ENCODE peak calls at places on chromosomes 5 and 9, in six cellular contexts. A, J, C, V, I and Z are unnamed samples.

GRCh38 chr5:1792842-1793266 is 6.8 kb downstream of the MRPL36 start:
- DNase-seq in C (peak), V (no peak), J (peak), A (peak), I (no peak), Z (peak)

GRCh38 chr5:170597876-170598275 is 94.1 kb downstream of the KCNIP1 start:
- DNase-seq in V (no peak), I (no peak), A (peak), C (no peak), J (peak), Z (no peak)

GRCh38 chr5:109411627-109412026 is 1.9 kb upstream of the PJA2 start:
- DNase-seq in V (no peak), I (no peak), A (peak), C (no peak), J (peak), Z (peak)

GRCh38 chr5:135246923-135247795 is 151.9 kb downstream of the MACROH2A1 start:
- DNase-seq in V (no peak), I (peak), J (peak), C (no peak), A (peak), Z (peak)

GRCh38 chr9:89330513-89330912 is 12.2 kb downstream of the SECISBP2 start:
- DNase-seq in J (no peak), V (no peak), I (peak), A (no peak), C (no peak), Z (no peak)

GRCh38 chr9:87701931-87702421 is 23.9 kb upstream of the CTSL start:
- DNase-seq in I (no peak), V (peak), J (no peak), C (no peak), A (peak), Z (no peak)

GRCh38 chr5:421901-422300 is 21.1 kb upstream of the EXOC3 start:
- DNase-seq in C (no peak), V (no peak), I (no peak), J (no peak), A (no peak), Z (no peak)

GRCh38 chr5:135890867-135891266 is 4.8 kb downstream of the IL9 start:
- DNase-seq in C (no peak), I (no peak), J (no peak), V (no peak), A (no peak), Z (no peak)

GRCh38 chr5:179530069-179530998 is 20.0 kb upstream of the RUFY1 start:
- DNase-seq in J (peak), I (no peak), A (peak), V (peak), C (peak), Z (no peak)

GRCh38 chr5:134007581-134008256 is 2.9 kb upstream of the VDAC1 start:
- DNase-seq in I (peak), C (no peak), A (peak), J (no peak), V (peak), Z (no peak)

GRCh38 chr9:120608421-120608820 is 28.5 kb upstream of the CDK5RAP2 start:
- DNase-seq in A (no peak), C (no peak), I (no peak), J (no peak), V (no peak), Z (peak)

GRCh38 chr9:133437753-133438531 is 15.8 kb downstream of the ADAMTS13 start:
- DNase-seq in A (no peak), V (peak), J (no peak), I (no peak), C (no peak), Z (peak)

GRCh38 chr9:109014267-109015025 is 1.1 kb upstream of the CTNNAL1 start:
- DNase-seq in C (no peak), J (peak), I (no peak), V (peak), A (peak), Z (peak)

GRCh38 chr9:114220129-114220541 is 64.8 kb downstream of the COL27A1 start:
- DNase-seq in C (no peak), J (no peak), V (no peak), A (no peak), I (no peak), Z (no peak)

GRCh38 chr9:134707031-134707680 is 65.6 kb downstream of the COL5A1 start:
- DNase-seq in I (peak), J (peak), A (peak), V (no peak), C (no peak), Z (no peak)

GRCh38 chr5:111584651-111585050 is 72.3 kb upstream of the STARD4 start:
- DNase-seq in A (peak), C (no peak), I (no peak), J (peak), V (no peak), Z (peak)

GRCh38 chr9:75238311-75238976 is 150.1 kb downstream of the OSTF1 start:
- DNase-seq in V (peak), A (peak), J (peak), C (peak), I (peak), Z (peak)

GRCh38 chr5:58735637-58736036 is 152.8 kb downstream of the RAB3C start:
- DNase-seq in C (no peak), J (no peak), V (no peak), A (no peak), I (no peak), Z (no peak)

GRCh38 chr9:93416530-93417235 is 34.8 kb upstream of the FAM120A start:
- DNase-seq in J (no peak), I (no peak), C (no peak), A (no peak), V (no peak), Z (no peak)

GRCh38 chr5:131328536-131329186 is 64.8 kb downstream of the CDC42SE2 start:
- DNase-seq in I (no peak), V (no peak), A (peak), J (peak), C (no peak), Z (peak)

GRCh38 chr9:113978954-113979712 is 99.0 kb downstream of the AMBP start:
- DNase-seq in A (peak), J (no peak), C (no peak), V (no peak), I (peak), Z (no peak)

GRCh38 chr9:297104-297794 is 82.6 kb downstream of the DOCK8 start:
- DNase-seq in J (no peak), I (no peak), V (no peak), A (peak), C (peak), Z (peak)

GRCh38 chr5:153275697-153276096 is 214.8 kb upstream of the GRIA1 start:
- DNase-seq in C (no peak), I (no peak), J (no peak), V (no peak), A (no peak), Z (no peak)

GRCh38 chr9:15763371-15763770 is 210.5 kb downstream of the CCDC171 start:
- DNase-seq in C (no peak), A (no peak), V (no peak), I (no peak), J (no peak), Z (no peak)

GRCh38 chr5:126884269-126884819 is 107.4 kb downstream of the LMNB1 start:
- DNase-seq in A (peak), J (peak), V (no peak), I (peak), C (no peak), Z (peak)

GRCh38 chr5:54905942-54906537 is 79.4 kb downstream of the ESM1 start:
- DNase-seq in V (peak), A (peak), I (peak), J (peak), C (peak), Z (peak)

GRCh38 chr9:98997580-98997979 is 53.9 kb downstream of the COL15A1 start:
- DNase-seq in I (no peak), C (no peak), V (no peak), J (peak), A (peak), Z (no peak)

GRCh38 chr5:99141534-99142135 is 212.8 kb upstream of the CHD1 start:
- DNase-seq in C (no peak), A (no peak), V (peak), I (peak), J (no peak), Z (peak)

GRCh38 chr5:54590824-54591223 is 73.3 kb downstream of the SNX18 start:
- DNase-seq in A (no peak), I (no peak), V (no peak), C (no peak), J (no peak), Z (no peak)

GRCh38 chr5:79547429-79547822 is 33.5 kb upstream of the HOMER1 start:
- DNase-seq in I (no peak), C (no peak), V (no peak), A (no peak), J (no peak), Z (peak)

GRCh38 chr9:5073701-5074100 is 88.6 kb downstream of the JAK2 start:
- DNase-seq in I (no peak), A (no peak), V (no peak), J (no peak), C (no peak), Z (no peak)

GRCh38 chr5:107418902-107419301 is 251.8 kb downstream of the EFNA5 start:
- DNase-seq in V (no peak), A (no peak), C (no peak), I (no peak), J (no peak), Z (no peak)

GRCh38 chr9:137761032-137761431 is 116.5 kb upstream of the CACNA1B start:
- DNase-seq in A (no peak), V (no peak), C (no peak), J (no peak), I (no peak), Z (no peak)

GRCh38 chr9:7210854-7211637 is 453.3 kb downstream of the KDM4C start:
- DNase-seq in V (peak), I (no peak), C (no peak), J (no peak), A (no peak), Z (no peak)

GRCh38 chr5:131782717-131783116 is 14.1 kb downstream of the FNIP1 start:
- DNase-seq in C (no peak), I (no peak), V (no peak), A (no peak), J (no peak), Z (no peak)

GRCh38 chr9:88777498-88778312 is 213.6 kb upstream of the S1PR3 start:
- DNase-seq in C (no peak), J (peak), V (no peak), A (peak), I (no peak), Z (peak)

GRCh38 chr9:128053560-128053959 is 13.6 kb downstream of the NAIF1 start:
- DNase-seq in J (no peak), C (no peak), V (no peak), I (no peak), A (no peak), Z (no peak)

GRCh38 chr5:114192108-114192507 is 169.8 kb upstream of the KCNN2 start:
- DNase-seq in C (no peak), J (no peak), V (no peak), I (no peak), A (peak), Z (peak)

DNA sequence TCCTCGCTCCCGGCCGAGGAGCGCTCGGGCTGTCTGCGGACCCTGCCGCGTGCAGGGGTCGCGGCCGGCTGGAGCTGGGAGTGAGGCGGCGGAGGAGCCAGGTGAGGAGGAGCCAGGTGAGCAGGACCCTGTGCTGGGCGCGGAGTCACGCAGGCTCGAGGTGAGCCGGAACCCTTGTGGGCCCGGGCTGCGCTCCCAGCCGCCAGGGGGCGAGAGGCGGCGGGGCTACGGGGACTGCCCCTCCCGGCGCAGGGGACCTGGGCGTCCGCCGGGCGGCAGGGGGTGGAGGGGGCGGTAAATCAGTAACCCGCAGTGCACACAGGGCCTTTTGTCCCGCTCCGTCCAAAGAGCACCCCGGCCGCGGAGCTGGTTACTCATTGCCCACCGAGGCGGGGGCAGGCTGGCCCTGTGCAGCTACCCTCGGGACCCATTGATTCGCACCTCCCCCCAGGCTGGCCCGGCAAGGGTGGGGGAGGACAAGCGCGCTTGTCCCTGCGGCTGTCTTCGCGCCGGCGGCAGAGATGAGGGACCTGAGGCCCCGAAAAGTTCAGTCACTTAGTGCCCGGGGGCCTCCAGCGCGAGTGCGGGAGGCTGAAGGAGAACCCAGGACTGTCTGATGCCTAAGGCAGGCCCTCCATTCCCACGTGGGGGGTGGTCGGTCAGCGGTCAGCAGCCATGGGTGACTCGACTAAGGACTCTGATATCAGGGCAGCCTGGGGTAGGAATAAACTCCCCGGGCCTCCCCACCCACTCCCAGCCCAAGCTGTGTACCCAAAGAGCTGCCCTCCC is 397 bp downstream of the FGFR4 start:
- DNase-seq in C (peak), J (no peak), V (peak), A (no peak), I (peak), Z (no peak)
- H3K4me3 ChIP-seq in C (peak), J (peak), V (peak), A (no peak), I (peak), Z (peak)

GRCh38 chr9:112700080-112700479 is 17.8 kb downstream of the INIP start:
- DNase-seq in V (no peak), C (no peak), J (no peak), A (no peak), I (no peak), Z (no peak)
- TF ChIP-seq CTCF in V (no peak), C (no peak), J (no peak), A (no peak), I (no peak), Z (no peak)

DNA sequence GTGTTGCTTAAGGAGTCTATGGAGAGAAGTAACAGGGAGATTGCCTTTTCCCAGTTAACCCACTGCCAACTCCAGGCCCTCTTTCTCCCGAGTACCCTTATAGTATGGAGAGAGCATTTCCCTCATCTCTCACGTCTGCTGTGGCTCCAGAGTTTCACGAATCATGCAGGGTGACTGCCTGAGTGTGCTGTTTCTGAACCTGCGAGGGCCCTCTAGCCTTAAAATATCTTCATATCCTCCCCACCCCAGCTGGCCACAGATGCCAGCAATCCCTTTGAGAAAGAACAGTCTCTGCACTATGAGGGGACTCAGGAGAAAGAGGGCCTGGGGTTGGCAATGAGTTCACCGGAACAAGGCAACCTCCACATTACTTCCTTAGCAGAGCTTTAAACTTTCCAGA is 81.5 kb upstream of the ANKH start:
- DNase-seq in J (no peak), A (no peak), C (no peak), I (no peak), V (no peak), Z (no peak)
- H3K4me3 ChIP-seq in J (no peak), A (no peak), C (no peak), I (no peak), V (no peak), Z (no peak)

GRCh38 chr5:73633060-73633459 is 7.1 kb downstream of the ARHGEF28 start:
- DNase-seq in V (peak), J (no peak), I (no peak), C (no peak), A (no peak), Z (no peak)
- TF ChIP-seq CTCF in V (peak), J (no peak), I (no peak), C (no peak), A (no peak), Z (no peak)